ENCODE peak calls at places on chromosomes 12 and 14, in eight cellular contexts. N is NCI-H2107; S is neural crest cell; C is nucleus accumbens; A is psoas muscle; H is GM10248; P is anterior cingulate cortex; B is activated CD4-positive, alpha-beta T cell treated with anti-CD3 and anti-CD28 coated beads, Interleukin-2, amount 10 ng/mL, durations not matched to agents 7 days and 5 days. E is an unnamed sample.

GRCh38 chr12:130815028-130815741 is 23.9 kb downstream of the STX2 start:
- DNase-seq in N (no peak), S (no peak), C (no peak), A (no peak), H (no peak), P (peak), B (no peak), E (no peak)

GRCh38 chr14:23725980-23726746 is 90.0 kb downstream of the DHRS2 start:
- DNase-seq in N (no peak), S (no peak), C (no peak), A (no peak), H (no peak), P (no peak), B (no peak), E (no peak)

GRCh38 chr12:6914246-6914947 is at the start of gene ENO2:
- DNase-seq in N (no peak), S (no peak), C (peak), A (peak), H (peak), P (peak), B (peak), E (peak)

GRCh38 chr14:50082784-50083466 is 33.4 kb downstream of the VCPKMT start:
- DNase-seq in N (no peak), S (no peak), C (no peak), A (no peak), H (peak), P (no peak), B (peak), E (no peak)

GRCh38 chr12:113365639-113366395 is 7.4 kb downstream of the PLBD2 start:
- DNase-seq in N (no peak), S (no peak), C (no peak), A (no peak), H (no peak), P (no peak), B (no peak), E (no peak)

GRCh38 chr14:67599698-67600561 is at the start of gene PIGH:
- DNase-seq in N (peak), S (peak), C (peak), A (peak), H (peak), P (peak), B (peak), E (peak)

GRCh38 chr14:53955671-53956426 is 776 bp downstream of the BMP4 start:
- DNase-seq in N (no peak), S (no peak), C (no peak), A (peak), H (no peak), P (no peak), B (no peak), E (peak)

GRCh38 chr12:6943719-6944380 is at the start of the genes C12orf57 and RNU7-1:
- DNase-seq in N (peak), S (peak), C (no peak), A (peak), H (peak), P (peak), B (peak), E (peak)

GRCh38 chr14:104248203-104249055 is 110.0 kb downstream of the KIF26A start:
- DNase-seq in N (no peak), S (no peak), C (no peak), A (no peak), H (no peak), P (no peak), B (no peak), E (no peak)

GRCh38 chr14:60775296-60775695 is 40.7 kb downstream of the MNAT1 start:
- DNase-seq in N (no peak), S (no peak), C (no peak), A (no peak), H (no peak), P (no peak), B (no peak), E (no peak)

GRCh38 chr14:55152052-55152753 is 23.2 kb downstream of the LGALS3 start:
- DNase-seq in N (no peak), S (no peak), C (no peak), A (no peak), H (no peak), P (no peak), B (no peak), E (no peak)

GRCh38 chr14:94560782-94561655 is at the start of gene SERPINA4:
- DNase-seq in N (no peak), S (no peak), C (no peak), A (no peak), H (no peak), P (no peak), B (no peak), E (no peak)

GRCh38 chr14:101019974-101020710 is 116.6 kb upstream of the RTL1 start:
- DNase-seq in N (no peak), S (no peak), C (no peak), A (no peak), H (no peak), P (no peak), B (no peak), E (no peak)

GRCh38 chr12:108833757-108834472 is 23.5 kb downstream of the SSH1 start:
- DNase-seq in N (no peak), S (no peak), C (no peak), A (peak), H (no peak), P (no peak), B (no peak), E (peak)

GRCh38 chr14:92897922-92898599 is 24.9 kb upstream of the CHGA start:
- DNase-seq in N (no peak), S (no peak), C (no peak), A (no peak), H (no peak), P (no peak), B (peak), E (no peak)

GRCh38 chr14:51860164-51860835 is at the start of gene GNG2:
- DNase-seq in N (no peak), S (peak), C (no peak), A (peak), H (peak), P (peak), B (peak), E (peak)

GRCh38 chr14:77082356-77082755 is 15.7 kb upstream of the CIPC start:
- DNase-seq in N (no peak), S (no peak), C (no peak), A (no peak), H (no peak), P (no peak), B (no peak), E (no peak)

GRCh38 chr14:99910337-99911268 is 117.4 kb downstream of the EML1 start:
- DNase-seq in N (no peak), S (no peak), C (no peak), A (no peak), H (no peak), P (no peak), B (no peak), E (no peak)

GRCh38 chr14:101733211-101733610 is 28.3 kb upstream of the PPP2R5C start:
- DNase-seq in N (no peak), S (no peak), C (no peak), A (no peak), H (no peak), P (no peak), B (no peak), E (no peak)

GRCh38 chr14:64730681-64731080 is 26.5 kb downstream of the PLEKHG3 start:
- DNase-seq in N (no peak), S (no peak), C (no peak), A (no peak), H (no peak), P (no peak), B (no peak), E (no peak)

GRCh38 chr14:51776102-51776894 is 84.1 kb upstream of the GNG2 start:
- DNase-seq in N (no peak), S (peak), C (no peak), A (peak), H (peak), P (peak), B (peak), E (peak)